ENCODE peak calls at places on chromosome 7, in ten cellular contexts. One of them, this sample, is unnamed.

GRCh38 chr7:123439186-123439585 is 95.2 kb downstream of the IQUB start:
- DNase-seq in GM23338: no peak
- DNase-seq in MM.1S: no peak
- DNase-seq in hepatocyte: no peak
- DNase-seq in GM23248: no peak
- DNase-seq in neuronal stem cell: no peak
- DNase-seq in mammary epithelial cell: no peak
- DNase-seq in K562: no peak
- DNase-seq in IMR-90: no peak
- DNase-seq in H9: peak; percentile 21
- DNase-seq in this sample: no peak

GRCh38 chr7:130071701-130072622 is 1.6 kb downstream of the KLHDC10 start:
- DNase-seq in GM23338: peak; percentile 91
- DNase-seq in MM.1S: peak; percentile 89
- DNase-seq in hepatocyte: peak; percentile 88
- DNase-seq in GM23248: peak; percentile 88
- DNase-seq in neuronal stem cell: peak; percentile 88
- DNase-seq in mammary epithelial cell: peak; percentile 75
- DNase-seq in K562: peak; percentile 96
- DNase-seq in IMR-90: peak; percentile 90
- DNase-seq in H9: peak; percentile 72
- DNase-seq in this sample: peak; percentile 91

GRCh38 chr7:111729483-111729882 is 167.2 kb upstream of the IMMP2L start:
- DNase-seq in GM23338: peak; percentile 71
- DNase-seq in MM.1S: no peak
- DNase-seq in hepatocyte: no peak
- DNase-seq in GM23248: no peak
- DNase-seq in neuronal stem cell: no peak
- DNase-seq in mammary epithelial cell: no peak
- DNase-seq in K562: peak; percentile 41
- DNase-seq in IMR-90: no peak
- DNase-seq in H9: peak; percentile 58
- DNase-seq in this sample: no peak

GRCh38 chr7:26653430-26653911 is 210.9 kb downstream of the SKAP2 start:
- DNase-seq in GM23338: no peak
- DNase-seq in MM.1S: no peak
- DNase-seq in hepatocyte: peak; percentile 9
- DNase-seq in GM23248: no peak
- DNase-seq in neuronal stem cell: no peak
- DNase-seq in mammary epithelial cell: peak; percentile 33
- DNase-seq in K562: no peak
- DNase-seq in IMR-90: no peak
- DNase-seq in H9: no peak
- DNase-seq in this sample: no peak

GRCh38 chr7:50678586-50678985 is 104.1 kb downstream of the GRB10 start:
- DNase-seq in GM23338: no peak
- DNase-seq in MM.1S: no peak
- DNase-seq in hepatocyte: no peak
- DNase-seq in GM23248: no peak
- DNase-seq in neuronal stem cell: no peak
- DNase-seq in mammary epithelial cell: no peak
- DNase-seq in K562: no peak
- DNase-seq in IMR-90: no peak
- DNase-seq in H9: no peak
- DNase-seq in this sample: no peak

GRCh38 chr7:4325732-4326131 is 356.4 kb upstream of the FOXK1 start:
- DNase-seq in GM23338: no peak
- DNase-seq in MM.1S: no peak
- DNase-seq in hepatocyte: no peak
- DNase-seq in GM23248: no peak
- DNase-seq in neuronal stem cell: no peak
- DNase-seq in mammary epithelial cell: no peak
- DNase-seq in K562: no peak
- DNase-seq in IMR-90: no peak
- DNase-seq in H9: no peak
- DNase-seq in this sample: no peak

GRCh38 chr7:3835102-3835501 is 534.0 kb downstream of the SDK1 start:
- DNase-seq in GM23338: no peak
- DNase-seq in MM.1S: no peak
- DNase-seq in hepatocyte: no peak
- DNase-seq in GM23248: no peak
- DNase-seq in neuronal stem cell: no peak
- DNase-seq in mammary epithelial cell: peak; percentile 74
- DNase-seq in K562: no peak
- DNase-seq in IMR-90: no peak
- DNase-seq in H9: no peak
- DNase-seq in this sample: peak; percentile 43

GRCh38 chr7:159010951-159011820 is 133.5 kb downstream of the VIPR2 start:
- DNase-seq in GM23338: no peak
- DNase-seq in MM.1S: no peak
- DNase-seq in hepatocyte: no peak
- DNase-seq in GM23248: no peak
- DNase-seq in neuronal stem cell: no peak
- DNase-seq in mammary epithelial cell: no peak
- DNase-seq in K562: no peak
- DNase-seq in IMR-90: no peak
- DNase-seq in H9: no peak
- DNase-seq in this sample: no peak

GRCh38 chr7:105675873-105676484 is 94.7 kb upstream of the EFCAB10 start:
- DNase-seq in GM23338: no peak
- DNase-seq in MM.1S: no peak
- DNase-seq in hepatocyte: no peak
- DNase-seq in GM23248: no peak
- DNase-seq in neuronal stem cell: no peak
- DNase-seq in mammary epithelial cell: no peak
- DNase-seq in K562: no peak
- DNase-seq in IMR-90: no peak
- DNase-seq in H9: no peak
- DNase-seq in this sample: no peak

GRCh38 chr7:111708072-111708471 is 145.8 kb upstream of the IMMP2L start:
- DNase-seq in GM23338: no peak
- DNase-seq in MM.1S: no peak
- DNase-seq in hepatocyte: no peak
- DNase-seq in GM23248: peak; percentile 37
- DNase-seq in neuronal stem cell: no peak
- DNase-seq in mammary epithelial cell: no peak
- DNase-seq in K562: no peak
- DNase-seq in IMR-90: peak; percentile 18
- DNase-seq in H9: no peak
- DNase-seq in this sample: no peak

GRCh38 chr7:130879191-130879590 is 145.2 kb upstream of the KLF14 start:
- DNase-seq in GM23338: no peak
- DNase-seq in MM.1S: no peak
- DNase-seq in hepatocyte: no peak
- DNase-seq in GM23248: peak; percentile 46
- DNase-seq in neuronal stem cell: no peak
- DNase-seq in mammary epithelial cell: no peak
- DNase-seq in K562: no peak
- DNase-seq in IMR-90: peak; percentile 30
- DNase-seq in H9: no peak
- DNase-seq in this sample: no peak

DNA sequence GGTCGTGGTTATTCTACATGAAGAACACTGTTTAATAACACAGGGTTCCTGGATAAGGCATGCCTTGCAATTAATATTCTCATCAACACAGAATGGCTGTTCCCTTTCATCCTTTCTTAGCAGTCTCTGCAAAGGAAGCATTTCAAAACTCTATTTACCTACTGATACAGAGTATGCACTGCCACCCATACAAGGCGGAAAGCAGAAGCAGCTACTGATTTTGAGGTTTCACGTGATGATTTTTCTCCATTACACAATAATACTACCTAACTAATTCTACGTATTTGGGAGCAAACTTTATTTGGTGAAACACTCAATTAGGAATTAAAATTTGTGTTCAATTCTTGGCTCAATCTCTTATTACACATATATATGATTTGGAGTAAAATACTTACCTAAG is 43.0 kb upstream of the COL1A2 start:
- DNase-seq in GM23338: no peak
- DNase-seq in MM.1S: no peak
- DNase-seq in hepatocyte: no peak
- DNase-seq in GM23248: no peak
- DNase-seq in neuronal stem cell: no peak
- DNase-seq in mammary epithelial cell: no peak
- DNase-seq in K562: no peak
- DNase-seq in IMR-90: no peak
- DNase-seq in H9: no peak
- DNase-seq in this sample: no peak
- H2AFZ ChIP-seq in GM23338: no peak overlapping the region
- H2AFZ ChIP-seq in MM.1S: no peak overlapping the region
- H2AFZ ChIP-seq in hepatocyte: no peak overlapping the region
- H2AFZ ChIP-seq in GM23248: no peak overlapping the region
- H2AFZ ChIP-seq in neuronal stem cell: no peak overlapping the region
- H2AFZ ChIP-seq in mammary epithelial cell: peak overlapping the region; percentile 16
- H2AFZ ChIP-seq in K562: no peak overlapping the region
- H2AFZ ChIP-seq in IMR-90: no peak overlapping the region
- H2AFZ ChIP-seq in H9: no peak overlapping the region
- H2AFZ ChIP-seq in this sample: no peak overlapping the region

GRCh38 chr7:66781408-66782090 is 41.0 kb downstream of the RABGEF1 start:
- DNase-seq in GM23338: no peak
- DNase-seq in MM.1S: no peak
- DNase-seq in hepatocyte: no peak
- DNase-seq in GM23248: no peak
- DNase-seq in neuronal stem cell: no peak
- DNase-seq in mammary epithelial cell: no peak
- DNase-seq in K562: no peak
- DNase-seq in IMR-90: no peak
- DNase-seq in H9: no peak
- DNase-seq in this sample: no peak
- H3K4me1 ChIP-seq in GM23338: no peaks in the 10 kb centered on the region
- H3K4me1 ChIP-seq in MM.1S: no peaks in the 10 kb centered on the region
- H3K4me1 ChIP-seq in hepatocyte: peaks cover 3% of the 10 kb centered on the region
- H3K4me1 ChIP-seq in GM23248: peaks cover 34% of the 10 kb centered on the region
- H3K4me1 ChIP-seq in neuronal stem cell: no peaks in the 10 kb centered on the region
- H3K4me1 ChIP-seq in mammary epithelial cell: peaks cover 9% of the 10 kb centered on the region
- H3K4me1 ChIP-seq in K562: no peaks in the 10 kb centered on the region
- H3K4me1 ChIP-seq in IMR-90: peaks cover 16% of the 10 kb centered on the region
- H3K4me1 ChIP-seq in H9: no peaks in the 10 kb centered on the region
- H3K4me1 ChIP-seq in this sample: peaks cover 2% of the 10 kb centered on the region

GRCh38 chr7:117612637-117613036 is 132.8 kb downstream of the CFTR start:
- DNase-seq in GM23338: peak; percentile 8
- DNase-seq in MM.1S: no peak
- DNase-seq in hepatocyte: no peak
- DNase-seq in GM23248: no peak
- DNase-seq in neuronal stem cell: no peak
- DNase-seq in mammary epithelial cell: no peak
- DNase-seq in K562: no peak
- DNase-seq in IMR-90: no peak
- DNase-seq in H9: no peak
- DNase-seq in this sample: no peak
- H2AFZ ChIP-seq in GM23338: peak overlapping the region; percentile 39
- H2AFZ ChIP-seq in MM.1S: no peak overlapping the region
- H2AFZ ChIP-seq in hepatocyte: no peak overlapping the region
- H2AFZ ChIP-seq in GM23248: no peak overlapping the region
- H2AFZ ChIP-seq in neuronal stem cell: peak overlapping the region; percentile 47
- H2AFZ ChIP-seq in mammary epithelial cell: no peak overlapping the region
- H2AFZ ChIP-seq in K562: no peak overlapping the region
- H2AFZ ChIP-seq in IMR-90: no peak overlapping the region
- H2AFZ ChIP-seq in H9: peak overlapping the region; percentile 68
- H2AFZ ChIP-seq in this sample: no peak overlapping the region

GRCh38 chr7:2734761-2735571 is 47.0 kb downstream of the AMZ1 start:
- DNase-seq in GM23338: no peak
- DNase-seq in MM.1S: no peak
- DNase-seq in hepatocyte: no peak
- DNase-seq in GM23248: no peak
- DNase-seq in neuronal stem cell: no peak
- DNase-seq in mammary epithelial cell: no peak
- DNase-seq in K562: peak; percentile 78
- DNase-seq in IMR-90: no peak
- DNase-seq in H9: no peak
- DNase-seq in this sample: no peak

GRCh38 chr7:2735744-2736143 is 47.7 kb downstream of the AMZ1 start:
- DNase-seq in GM23338: no peak
- DNase-seq in MM.1S: no peak
- DNase-seq in hepatocyte: no peak
- DNase-seq in GM23248: no peak
- DNase-seq in neuronal stem cell: no peak
- DNase-seq in mammary epithelial cell: no peak
- DNase-seq in K562: no peak
- DNase-seq in IMR-90: no peak
- DNase-seq in H9: no peak
- DNase-seq in this sample: no peak

GRCh38 chr7:2734084-2734601 is 46.1 kb downstream of the AMZ1 start:
- DNase-seq in GM23338: no peak
- DNase-seq in MM.1S: no peak
- DNase-seq in hepatocyte: no peak
- DNase-seq in GM23248: no peak
- DNase-seq in neuronal stem cell: no peak
- DNase-seq in mammary epithelial cell: no peak
- DNase-seq in K562: no peak
- DNase-seq in IMR-90: no peak
- DNase-seq in H9: peak; percentile 14
- DNase-seq in this sample: no peak

GRCh38 chr7:2738110-2738509 is 50.1 kb downstream of the AMZ1 start:
- DNase-seq in GM23338: no peak
- DNase-seq in MM.1S: no peak
- DNase-seq in hepatocyte: no peak
- DNase-seq in GM23248: no peak
- DNase-seq in neuronal stem cell: no peak
- DNase-seq in mammary epithelial cell: no peak
- DNase-seq in K562: no peak
- DNase-seq in IMR-90: no peak
- DNase-seq in H9: peak; percentile 12
- DNase-seq in this sample: peak; percentile 53

DNA sequence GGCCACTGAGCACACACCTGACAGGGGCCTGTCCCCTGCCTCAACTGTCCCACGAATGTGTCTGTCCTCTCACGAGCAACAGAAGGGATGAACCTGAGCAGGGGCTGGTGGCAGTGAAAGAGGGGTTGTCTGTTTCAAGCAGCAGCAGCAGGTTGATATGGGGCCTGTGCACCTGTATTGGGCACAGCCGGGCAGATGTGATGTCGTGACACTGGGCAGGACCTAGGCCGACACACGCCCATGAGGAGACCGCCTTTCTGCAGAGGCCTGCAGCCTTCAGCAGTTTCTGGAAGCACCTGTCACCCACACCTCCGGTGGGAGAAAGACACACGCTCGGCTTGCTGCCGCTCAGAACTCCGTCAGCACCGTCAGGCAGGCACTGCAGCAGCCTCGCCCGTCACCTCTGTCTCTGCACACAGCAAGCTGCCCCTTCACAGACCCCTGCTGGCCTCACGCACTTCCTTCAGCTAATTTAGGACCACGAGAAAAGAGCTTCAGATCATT is 48.5 kb downstream of the AMZ1 start:
- DNase-seq in GM23338: peak; percentile 51
- DNase-seq in MM.1S: no peak
- DNase-seq in hepatocyte: no peak
- DNase-seq in GM23248: no peak
- DNase-seq in neuronal stem cell: no peak
- DNase-seq in mammary epithelial cell: no peak
- DNase-seq in K562: no peak
- DNase-seq in IMR-90: no peak
- DNase-seq in H9: no peak
- DNase-seq in this sample: no peak
- H3K4me1 ChIP-seq in GM23338: no peaks in the 10 kb centered on the region
- H3K4me1 ChIP-seq in MM.1S: no peaks in the 10 kb centered on the region
- H3K4me1 ChIP-seq in hepatocyte: peaks cover 14% of the 10 kb centered on the region
- H3K4me1 ChIP-seq in GM23248: no peaks in the 10 kb centered on the region
- H3K4me1 ChIP-seq in neuronal stem cell: peaks cover 3% of the 10 kb centered on the region
- H3K4me1 ChIP-seq in mammary epithelial cell: no peaks in the 10 kb centered on the region
- H3K4me1 ChIP-seq in K562: peaks cover 42% of the 10 kb centered on the region
- H3K4me1 ChIP-seq in IMR-90: peaks cover 5% of the 10 kb centered on the region
- H3K4me1 ChIP-seq in H9: no peaks in the 10 kb centered on the region
- H3K4me1 ChIP-seq in this sample: peaks cover 8% of the 10 kb centered on the region

GRCh38 chr7:117019786-117020604 is 66.7 kb downstream of the ST7 start:
- DNase-seq in GM23338: peak; percentile 65
- DNase-seq in MM.1S: no peak
- DNase-seq in hepatocyte: peak; percentile 88
- DNase-seq in GM23248: peak; percentile 97
- DNase-seq in neuronal stem cell: peak; percentile 85
- DNase-seq in mammary epithelial cell: peak; percentile 92
- DNase-seq in K562: peak; percentile 92
- DNase-seq in IMR-90: peak; percentile 97
- DNase-seq in H9: peak; percentile 52
- DNase-seq in this sample: peak; percentile 91
- H2AFZ ChIP-seq in GM23338: peak overlapping the region; percentile 4
- H2AFZ ChIP-seq in MM.1S: no peak overlapping the region
- H2AFZ ChIP-seq in hepatocyte: peak overlapping the region; percentile 21
- H2AFZ ChIP-seq in GM23248: peak overlapping the region; percentile 86
- H2AFZ ChIP-seq in neuronal stem cell: peak overlapping the region; percentile 79
- H2AFZ ChIP-seq in mammary epithelial cell: peak overlapping the region; percentile 71
- H2AFZ ChIP-seq in K562: peak overlapping the region; percentile 66
- H2AFZ ChIP-seq in IMR-90: peak overlapping the region; percentile 82
- H2AFZ ChIP-seq in H9: no peak overlapping the region
- H2AFZ ChIP-seq in this sample: peak overlapping the region; percentile 32